ENCODE peak calls at places on chromosomes 1 and 21, in five cellular contexts. L is NCI-H1694; M is amniotic epithelial cell; Z is anterior cingulate cortex; U is stimulated activated CD4-positive, alpha-beta T cell treated with anti-CD3 and anti-CD28 coated beads, Interleukin-15, amount 100 ng/mL, for 1 hour. D is an unnamed sample.

GRCh38 chr1:38451541-38451993 is 405.0 kb upstream of the POU3F1 start:
- DNase-seq in L (no peak), M (no peak), Z (peak), U (no peak), D (no peak)

GRCh38 chr1:29835486-29836273 is 599.4 kb downstream of the PTPRU start:
- DNase-seq in L (no peak), M (no peak), Z (no peak), U (no peak), D (no peak)

GRCh38 chr1:243996223-243996622 is 54.9 kb upstream of the ZBTB18 start:
- DNase-seq in L (no peak), M (no peak), Z (no peak), U (no peak), D (no peak)

GRCh38 chr1:11352058-11352715 is 79.2 kb downstream of the UBIAD1 start:
- DNase-seq in L (no peak), M (no peak), Z (no peak), U (no peak), D (no peak)

GRCh38 chr1:110630770-110631663 is 24.9 kb upstream of the KCNA2 start:
- DNase-seq in L (peak), M (peak), Z (peak), U (peak), D (peak)

GRCh38 chr1:9539829-9540550 is 725 bp downstream of the SLC25A33 start:
- DNase-seq in L (no peak), M (peak), Z (no peak), U (no peak), D (peak)

GRCh38 chr1:198656500-198656932 is 17.7 kb downstream of the PTPRC start:
- DNase-seq in L (no peak), M (no peak), Z (no peak), U (no peak), D (no peak)

GRCh38 chr1:215459136-215459535 is 108.0 kb upstream of the KCTD3 start:
- DNase-seq in L (no peak), M (no peak), Z (no peak), U (no peak), D (no peak)

GRCh38 chr1:204894031-204894430 is 23.4 kb downstream of the NFASC start:
- DNase-seq in L (peak), M (no peak), Z (no peak), U (no peak), D (peak)

GRCh38 chr1:228891134-228892034 is 156.1 kb downstream of the RHOU start:
- DNase-seq in L (no peak), M (peak), Z (no peak), U (no peak), D (no peak)

GRCh38 chr1:92711473-92712165 is 73.3 kb downstream of the EVI5 start:
- DNase-seq in L (no peak), M (no peak), Z (no peak), U (no peak), D (no peak)

GRCh38 chr1:89725016-89725380 is 92.1 kb downstream of the LRRC8C start:
- DNase-seq in L (no peak), M (peak), Z (no peak), U (peak), D (peak)

GRCh38 chr1:60068393-60069045 is 5.1 kb downstream of the C1orf87 start:
- DNase-seq in L (no peak), M (peak), Z (no peak), U (no peak), D (peak)

GRCh38 chr1:210246447-210246846 is 13.9 kb downstream of the SERTAD4 start:
- DNase-seq in L (no peak), M (peak), Z (no peak), U (no peak), D (no peak)

GRCh38 chr1:108617008-108617723 is 43.7 kb downstream of the HENMT1 start:
- DNase-seq in L (no peak), M (no peak), Z (no peak), U (no peak), D (no peak)

GRCh38 chr1:13651279-13651678 is 48.7 kb upstream of the PRDM2 start:
- DNase-seq in L (no peak), M (peak), Z (no peak), U (no peak), D (peak)

GRCh38 chr1:1923681-1924000 is 4.6 kb upstream of the TMEM52 start:
- DNase-seq in L (no peak), M (no peak), Z (no peak), U (no peak), D (no peak)

GRCh38 chr1:6016191-6016865 is 24.1 kb upstream of the NPHP4 start:
- DNase-seq in L (no peak), M (peak), Z (no peak), U (no peak), D (peak)

GRCh38 chr1:226870026-226870322 is 442 bp upstream of the PSEN2 start:
- DNase-seq in L (no peak), M (peak), Z (no peak), U (no peak), D (no peak)

GRCh38 chr1:228445867-228446584 is 29.4 kb upstream of the TRIM17 start:
- DNase-seq in L (no peak), M (peak), Z (no peak), U (no peak), D (no peak)

GRCh38 chr1:17305576-17306095 is 2.4 kb upstream of the PADI4 start:
- DNase-seq in L (no peak), M (no peak), Z (no peak), U (no peak), D (no peak)

GRCh38 chr1:204307334-204307883 is 52.3 kb downstream of the PLEKHA6 start:
- DNase-seq in L (no peak), M (peak), Z (peak), U (no peak), D (no peak)

GRCh38 chr1:55898191-55898590 is 681.2 kb downstream of the PLPP3 start:
- DNase-seq in L (no peak), M (peak), Z (no peak), U (no peak), D (peak)

GRCh38 chr1:236165238-236165981 is 23.1 kb downstream of the GPR137B start:
- DNase-seq in L (no peak), M (no peak), Z (no peak), U (no peak), D (no peak)

GRCh38 chr1:223337174-223337869 is 26.7 kb downstream of the SUSD4 start:
- DNase-seq in L (peak), M (no peak), Z (no peak), U (no peak), D (no peak)

GRCh38 chr1:2080140-2080539 is 29.9 kb downstream of the PRKCZ start:
- DNase-seq in L (no peak), M (no peak), Z (no peak), U (no peak), D (no peak)

GRCh38 chr1:20187103-20187812 is 940 bp upstream of the PLA2G2C start:
- DNase-seq in L (peak), M (no peak), Z (peak), U (no peak), D (no peak)

GRCh38 chr1:235984041-235984820 is 80.7 kb downstream of the NID1 start:
- DNase-seq in L (no peak), M (peak), Z (no peak), U (no peak), D (peak)

GRCh38 chr1:155223017-155223416 is 14.5 kb downstream of the MTX1 start:
- DNase-seq in L (no peak), M (no peak), Z (no peak), U (no peak), D (no peak)

GRCh38 chr1:1170891-1171550 is 2.7 kb upstream of the TTLL10 start:
- DNase-seq in L (no peak), M (no peak), Z (no peak), U (no peak), D (no peak)

GRCh38 chr1:118184737-118185082 is 318 bp downstream of the SPAG17 start:
- DNase-seq in L (no peak), M (no peak), Z (no peak), U (no peak), D (no peak)

GRCh38 chr1:180309338-180309737 is 79.3 kb downstream of the LHX4 start:
- DNase-seq in L (no peak), M (peak), Z (no peak), U (no peak), D (peak)

GRCh38 chr21:30818837-30819236 is 5.8 kb upstream of the KRTAP8-1 start:
- DNase-seq in L (no peak), M (no peak), Z (no peak), U (no peak), D (no peak)

GRCh38 chr1:67158401-67158800 is 7.9 kb upstream of the IL23R start:
- DNase-seq in L (no peak), M (no peak), Z (no peak), U (no peak), D (no peak)

GRCh38 chr1:205294175-205294913 is 27.2 kb downstream of the NUAK2 start:
- DNase-seq in L (no peak), M (peak), Z (no peak), U (no peak), D (peak)

GRCh38 chr1:150981177-150981804 is 801 bp upstream of the ANXA9 start:
- DNase-seq in L (no peak), M (no peak), Z (no peak), U (no peak), D (peak)

GRCh38 chr1:42266253-42267135 is 68.5 kb downstream of the FOXJ3 start:
- DNase-seq in L (no peak), M (no peak), Z (no peak), U (no peak), D (no peak)

GRCh38 chr1:230208619-230209261 is 141.7 kb downstream of the GALNT2 start:
- DNase-seq in L (no peak), M (no peak), Z (no peak), U (no peak), D (no peak)

GRCh38 chr1:167661527-167662436 is 31.8 kb downstream of the RCSD1 start:
- DNase-seq in L (no peak), M (peak), Z (no peak), U (no peak), D (peak)

D was measured in NCI-H226.